ENCODE peak calls at places on chromosomes 1 and 21, in four cellular contexts. P, Y, Z and B are unnamed samples.

GRCh38 chr21:34722684-34723300 is 54.0 kb downstream of the CLIC6 start:
- DNase-seq in Z (no peak), Y (no peak), P (no peak), B (no peak)

GRCh38 chr1:162193815-162194214 is 124.3 kb downstream of the NOS1AP start:
- DNase-seq in P (peak), Y (no peak), Z (no peak), B (no peak)

GRCh38 chr1:19074902-19075721 is 118.6 kb upstream of the IFFO2 start:
- DNase-seq in P (no peak), Z (no peak), Y (no peak), B (no peak)

GRCh38 chr1:56819393-56819899 is at the start of gene FYB2:
- DNase-seq in Y (no peak), Z (no peak), P (no peak), B (no peak)

GRCh38 chr21:34644815-34645214 is 24.0 kb upstream of the CLIC6 start:
- DNase-seq in P (peak), Y (no peak), Z (no peak), B (no peak)

GRCh38 chr1:95532335-95532734 is 298.3 kb downstream of the RWDD3 start:
- DNase-seq in Y (no peak), Z (no peak), P (no peak), B (no peak)

GRCh38 chr1:226569879-226570547 is 21.4 kb downstream of the STUM start:
- DNase-seq in P (no peak), Y (no peak), Z (peak), B (no peak)

GRCh38 chr1:38555130-38555529 is 304.4 kb downstream of the RRAGC start:
- DNase-seq in Y (no peak), P (no peak), Z (no peak), B (no peak)

GRCh38 chr1:30525980-30526651 is 197.3 kb downstream of the MATN1 start:
- DNase-seq in Y (no peak), P (peak), Z (peak), B (peak)

GRCh38 chr1:93841771-93842170 is 37.2 kb downstream of the DNTTIP2 start:
- DNase-seq in Y (no peak), Z (no peak), P (no peak), B (no peak)